ENCODE peak calls at places on chromosomes 6 and 20, in four cellular contexts. P, J, H and V are unnamed samples.
A peak's percentile ranks its signal among the peaks of the same experiment; 100 is the strongest.

GRCh38 chr20:33893314-33893713 is 82.2 kb downstream of the CHMP4B start:
- DNase-seq in J (no peak), H (no peak), P (no peak), V (peak; percentile 32)

GRCh38 chr6:154989457-154989856 is 5.7 kb upstream of the TIAM2 start:
- DNase-seq in P (no peak), H (no peak), J (peak; percentile 54), V (no peak)

GRCh38 chr20:52473171-52473570 is 281.6 kb upstream of the ZFP64 start:
- DNase-seq in J (no peak), H (no peak), P (no peak), V (no peak)

GRCh38 chr6:143155681-143156080 is 95.0 kb downstream of the AIG1 start:
- DNase-seq in H (no peak), J (no peak), P (no peak), V (no peak)

GRCh38 chr6:65182681-65183080 is 524.3 kb downstream of the EYS start:
- DNase-seq in H (no peak), J (no peak), P (no peak), V (no peak)

GRCh38 chr6:72864799-72865198 is 242.9 kb downstream of the KCNQ5 start:
- DNase-seq in H (no peak), J (no peak), P (no peak), V (no peak)

GRCh38 chr20:35991142-35991771 is 22.9 kb downstream of the CNBD2 start:
- DNase-seq in J (peak; percentile 59), H (no peak), P (no peak), V (no peak)

GRCh38 chr6:145723646-145724045 is 11.7 kb downstream of the EPM2A start:
- DNase-seq in H (no peak), P (no peak), J (no peak), V (no peak)

GRCh38 chr6:149405823-149406765 is 6.0 kb downstream of the SUMO4 start:
- DNase-seq in H (no peak), J (no peak), P (no peak), V (no peak)

GRCh38 chr20:48177058-48177457 is 391.8 kb upstream of the SULF2 start:
- DNase-seq in J (no peak), H (no peak), P (no peak), V (no peak)

GRCh38 chr6:56940977-56941376 is 13.9 kb upstream of the BEND6 start:
- DNase-seq in H (no peak), P (no peak), J (no peak), V (no peak)

DNA sequence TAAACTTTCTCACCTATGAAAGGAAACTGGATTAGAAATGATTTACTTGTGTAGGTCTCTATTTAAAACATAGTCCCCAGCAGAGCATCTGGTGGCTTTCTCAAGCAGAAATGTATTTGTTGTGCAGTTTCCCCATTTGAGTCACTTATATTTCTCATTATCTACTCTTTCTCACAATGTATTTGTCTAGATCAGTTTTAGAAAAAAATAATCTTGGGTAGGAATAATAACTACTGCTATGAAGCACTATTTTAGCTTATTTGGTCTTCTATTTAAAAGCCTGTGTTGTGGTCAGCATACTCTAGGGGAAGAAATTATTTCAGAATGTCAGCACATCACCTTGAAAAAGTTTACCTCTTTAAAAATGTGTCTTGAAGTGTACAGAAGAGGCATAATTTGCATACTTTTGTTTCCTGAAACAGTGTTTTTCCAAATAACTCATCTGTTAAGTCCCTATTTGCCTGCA is 60.9 kb upstream of the PRL start:
- DNase-seq in H (no peak), J (no peak), P (no peak), V (no peak)
- H3K9me3 ChIP-seq in H (no peaks in the 10 kb centered on the region), J (peaks cover 6% of the 10 kb centered on the region), P (no peaks in the 10 kb centered on the region), V (peaks cover 3% of the 10 kb centered on the region)

DNA sequence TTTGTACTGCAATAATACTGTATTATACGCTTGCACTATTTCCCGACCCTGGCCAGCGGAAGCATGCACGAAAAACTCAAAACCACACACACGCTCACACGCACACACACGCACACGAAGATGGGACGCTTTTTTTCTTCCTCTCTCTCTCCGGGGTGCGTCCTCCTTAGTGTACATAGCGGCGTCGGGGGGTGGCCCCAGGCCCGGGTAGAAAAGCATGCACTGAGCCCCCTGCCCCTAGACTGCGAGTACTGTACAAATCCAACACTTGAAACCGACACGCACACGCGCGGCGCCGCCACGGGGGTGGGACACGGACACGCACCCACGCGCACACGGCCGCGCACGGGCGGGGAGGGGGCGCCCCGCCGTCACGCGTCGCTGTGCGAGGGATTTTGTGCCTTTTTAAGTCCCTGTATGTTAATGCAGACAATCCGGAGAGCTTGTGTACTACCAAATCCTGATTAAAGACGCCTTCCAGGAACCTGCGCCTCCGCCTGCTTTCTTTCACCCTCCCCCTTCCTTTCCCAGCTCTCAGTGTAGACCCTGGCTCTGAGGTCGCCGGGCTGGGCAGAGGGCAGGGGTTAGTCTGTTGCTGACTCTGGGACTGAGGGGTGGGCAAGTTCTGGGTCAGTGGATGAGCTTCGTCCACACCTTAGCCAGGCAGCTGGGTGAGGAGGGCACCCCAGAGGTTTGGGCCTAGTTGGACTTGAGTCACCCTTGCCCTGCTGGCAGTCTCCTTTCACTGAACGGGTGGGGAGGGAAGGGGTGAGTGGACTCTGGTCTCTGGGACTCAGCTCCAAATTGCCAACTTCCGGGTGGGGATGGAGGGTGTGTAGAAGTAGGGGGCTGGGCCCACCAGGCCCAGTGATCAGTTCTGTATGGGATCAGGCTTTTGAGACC is 21.6 kb upstream of the SLC22A7 start:
- DNase-seq in H (no peak), J (peak; percentile 72), P (no peak), V (no peak)
- H3K27ac ChIP-seq in H (no peak overlapping the region), J (no peak overlapping the region), P (no peak overlapping the region), V (no peak overlapping the region)

GRCh38 chr6:169689247-169689646 is 12.6 kb downstream of the WDR27 start:
- DNase-seq in P (no peak), H (no peak), J (no peak), V (peak; percentile 29)

GRCh38 chr6:169695131-169695530 is 6.7 kb downstream of the WDR27 start:
- DNase-seq in J (no peak), P (no peak), H (no peak), V (no peak)

GRCh38 chr6:169691260-169691659 is 10.6 kb downstream of the WDR27 start:
- DNase-seq in P (no peak), J (no peak), H (no peak), V (no peak)

DNA sequence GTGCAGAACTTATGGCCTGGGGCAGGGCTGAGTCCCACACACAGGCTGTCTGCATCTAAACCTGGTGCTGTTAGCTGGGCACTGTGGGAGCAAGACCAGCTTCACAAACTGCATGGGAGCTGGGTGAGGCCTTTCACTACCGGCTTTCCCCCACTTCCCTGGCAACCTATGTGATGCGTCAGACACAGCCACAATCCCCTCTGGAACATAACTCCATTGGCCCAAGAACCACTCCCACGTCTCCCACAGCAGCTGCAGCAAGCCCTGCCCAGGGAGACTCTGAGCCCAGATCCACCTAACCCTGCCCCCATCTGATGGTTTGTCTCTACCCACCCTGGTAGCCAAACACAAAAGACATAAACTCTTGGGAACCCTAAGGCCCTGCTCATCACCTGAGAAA is 9.3 kb downstream of the WDR27 start:
- DNase-seq in J (no peak), H (no peak), P (no peak), V (no peak)
- H3K9me3 ChIP-seq in J (peaks cover 92% of the 10 kb centered on the region), H (peaks cover 9% of the 10 kb centered on the region), P (no peaks in the 10 kb centered on the region), V (peaks cover 11% of the 10 kb centered on the region)

GRCh38 chr20:6768228-6769185 is 1.0 kb downstream of the BMP2 start:
- DNase-seq in P (peak; percentile 50), J (peak; percentile 77), H (no peak), V (no peak)

GRCh38 chr20:6766433-6766832 is 1.1 kb upstream of the BMP2 start:
- DNase-seq in H (no peak), J (peak; percentile 60), P (no peak), V (no peak)

GRCh38 chr20:6765469-6766058 is 1.9 kb upstream of the BMP2 start:
- DNase-seq in H (no peak), J (no peak), P (no peak), V (peak; percentile 34)

GRCh38 chr20:6767536-6768227 is at the start of gene BMP2:
- DNase-seq in J (peak; percentile 82), P (peak; percentile 24), H (no peak), V (no peak)

DNA sequence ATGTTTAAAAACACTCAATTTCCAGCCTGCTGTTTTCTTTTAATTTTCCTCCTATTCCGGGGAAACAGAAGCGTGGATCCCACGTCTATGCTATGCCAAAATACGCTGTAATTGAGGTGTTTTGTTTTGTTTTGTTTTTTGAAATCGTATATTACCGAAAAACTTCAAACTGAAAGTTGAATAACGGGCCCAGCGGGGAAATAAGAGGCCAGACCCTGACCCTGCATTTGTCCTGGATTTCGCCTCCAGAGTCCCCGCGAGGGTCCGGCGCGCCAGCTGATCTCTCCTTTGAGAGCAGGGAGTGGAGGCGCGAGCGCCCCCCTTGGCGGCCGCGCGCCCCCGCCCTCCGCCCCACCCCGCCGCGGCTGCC is 335 bp upstream of the BMP2 start:
- DNase-seq in P (no peak), J (peak; percentile 82), H (no peak), V (no peak)
- H3K27ac ChIP-seq in P (peak overlapping the region; percentile 61), J (no peak overlapping the region), H (no peak overlapping the region), V (no peak overlapping the region)

DNA sequence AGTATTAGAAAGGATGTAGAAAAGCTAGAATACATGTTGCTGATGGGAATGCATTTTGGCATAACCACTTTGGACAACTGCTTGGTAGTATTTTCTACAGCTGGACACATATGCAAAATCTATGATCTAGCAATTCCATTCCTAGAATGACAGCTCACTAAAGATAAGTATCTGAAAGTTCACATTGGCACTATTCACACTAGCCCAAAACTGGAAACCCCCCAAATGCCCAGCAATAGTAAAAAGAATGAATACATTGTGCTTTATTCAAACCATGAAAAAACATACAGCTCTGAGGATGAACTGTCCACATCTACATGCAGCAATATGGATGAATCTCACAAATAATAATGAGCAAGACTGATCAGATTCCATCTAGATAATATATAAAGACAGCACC is 79.0 kb downstream of the PPP1R3G start:
- DNase-seq in P (no peak), J (no peak), H (no peak), V (no peak)
- H3K9me3 ChIP-seq in P (no peaks in the 10 kb centered on the region), J (no peaks in the 10 kb centered on the region), H (no peaks in the 10 kb centered on the region), V (no peaks in the 10 kb centered on the region)